ENCODE peak calls at places on chromosomes 12 and 14, in nine cellular contexts. One of them, this sample, is unnamed.

GRCh38 chr14:24065408-24065807 is 6.0 kb upstream of the CPNE6 start:
- DNase-seq in GM18507: no peak
- DNase-seq in amniotic stem cell: no peak
- DNase-seq in uterus: no peak
- DNase-seq in H54: no peak
- DNase-seq in amygdala: no peak
- DNase-seq in heart right ventricle: no peak
- DNase-seq in GM23248: no peak
- DNase-seq in suprapubic skin: no peak
- DNase-seq in this sample: no peak

GRCh38 chr12:111201495-111202236 is 167.2 kb downstream of the PHETA1 start:
- DNase-seq in heart right ventricle: no peak
- DNase-seq in uterus: no peak
- DNase-seq in GM18507: no peak
- DNase-seq in suprapubic skin: no peak
- DNase-seq in amniotic stem cell: no peak
- DNase-seq in H54: no peak
- DNase-seq in amygdala: no peak
- DNase-seq in GM23248: no peak
- DNase-seq in this sample: no peak

GRCh38 chr12:72511906-72512305 is 239.7 kb downstream of the TRHDE start:
- DNase-seq in GM23248: peak
- DNase-seq in H54: no peak
- DNase-seq in uterus: no peak
- DNase-seq in suprapubic skin: no peak
- DNase-seq in heart right ventricle: no peak
- DNase-seq in amniotic stem cell: peak
- DNase-seq in GM18507: no peak
- DNase-seq in amygdala: no peak
- DNase-seq in this sample: no peak

GRCh38 chr12:93244514-93245077 is 133.1 kb upstream of the NUDT4 start:
- DNase-seq in GM23248: no peak
- DNase-seq in H54: no peak
- DNase-seq in heart right ventricle: no peak
- DNase-seq in amygdala: no peak
- DNase-seq in suprapubic skin: no peak
- DNase-seq in GM18507: no peak
- DNase-seq in uterus: no peak
- DNase-seq in amniotic stem cell: no peak
- DNase-seq in this sample: no peak

GRCh38 chr14:68564826-68565760 is 227.8 kb downstream of the ZFP36L1 start:
- DNase-seq in amygdala: no peak
- DNase-seq in GM18507: no peak
- DNase-seq in amniotic stem cell: no peak
- DNase-seq in GM23248: no peak
- DNase-seq in H54: no peak
- DNase-seq in uterus: peak
- DNase-seq in heart right ventricle: no peak
- DNase-seq in suprapubic skin: peak
- DNase-seq in this sample: no peak

GRCh38 chr12:55717397-55718007 is 1.7 kb downstream of the BLOC1S1 start:
- DNase-seq in GM18507: no peak
- DNase-seq in suprapubic skin: no peak
- DNase-seq in H54: peak
- DNase-seq in uterus: no peak
- DNase-seq in amniotic stem cell: no peak
- DNase-seq in heart right ventricle: no peak
- DNase-seq in GM23248: peak
- DNase-seq in amygdala: no peak
- DNase-seq in this sample: no peak

GRCh38 chr14:21001218-21001617 is 2.1 kb downstream of the SLC39A2 start:
- DNase-seq in amygdala: no peak
- DNase-seq in GM23248: no peak
- DNase-seq in H54: no peak
- DNase-seq in amniotic stem cell: no peak
- DNase-seq in GM18507: no peak
- DNase-seq in uterus: no peak
- DNase-seq in suprapubic skin: no peak
- DNase-seq in heart right ventricle: no peak
- DNase-seq in this sample: no peak

GRCh38 chr12:102540856-102541385 is 60.6 kb upstream of the IGF1 start:
- DNase-seq in uterus: no peak
- DNase-seq in amygdala: no peak
- DNase-seq in H54: no peak
- DNase-seq in heart right ventricle: no peak
- DNase-seq in amniotic stem cell: no peak
- DNase-seq in suprapubic skin: no peak
- DNase-seq in GM18507: no peak
- DNase-seq in GM23248: no peak
- DNase-seq in this sample: no peak

GRCh38 chr12:66603458-66603857 is 75.4 kb downstream of the GRIP1 start:
- DNase-seq in amygdala: no peak
- DNase-seq in heart right ventricle: no peak
- DNase-seq in uterus: no peak
- DNase-seq in H54: no peak
- DNase-seq in GM18507: no peak
- DNase-seq in amniotic stem cell: no peak
- DNase-seq in GM23248: no peak
- DNase-seq in suprapubic skin: no peak
- DNase-seq in this sample: no peak

GRCh38 chr14:37056473-37056872 is 115.9 kb downstream of the SLC25A21 start:
- DNase-seq in GM18507: no peak
- DNase-seq in H54: peak
- DNase-seq in uterus: no peak
- DNase-seq in heart right ventricle: no peak
- DNase-seq in amygdala: no peak
- DNase-seq in GM23248: peak
- DNase-seq in amniotic stem cell: no peak
- DNase-seq in suprapubic skin: no peak
- DNase-seq in this sample: no peak

This sample was measured in HS-5.